ENCODE peak calls at places on chromosomes 1 and 21, in eight cellular contexts. U is activated CD4-positive, CD25-positive, alpha-beta regulatory T cell; Y is activated CD4-positive, alpha-beta T cell treated with anti-CD3 and anti-CD28 coated beads, Interleukin-2, amount 10 ng/mL, durations not matched to agents 7 days and 5 days; V is NCI-H82; L is psoas muscle; H is iris pigment epithelial cell; G is NCI-H1105 treated with DMSO at 0.1 percent for 48 hours; M is SHP77 treated with DMSO at 0.1 percent for 48 hours. D is an unnamed sample.

GRCh38 chr1:222061711-222062359 is 319.9 kb upstream of the DUSP10 start:
- DNase-seq in M (no peak), V (no peak), Y (no peak), L (no peak), H (no peak), G (no peak), U (no peak), D (no peak)

GRCh38 chr1:46043491-46044017 is 88.9 kb downstream of the PIK3R3 start:
- DNase-seq in H (no peak), V (no peak), Y (no peak), G (no peak), U (no peak), M (no peak), L (no peak), D (no peak)

GRCh38 chr1:54006508-54006907 is 11.5 kb downstream of the LDLRAD1 start:
- DNase-seq in M (no peak), U (no peak), H (no peak), V (no peak), G (no peak), Y (no peak), L (no peak), D (no peak)

GRCh38 chr1:202101182-202101581 is 21.5 kb upstream of the GPR37L1 start:
- DNase-seq in V (no peak), M (no peak), L (no peak), G (no peak), H (no peak), U (no peak), Y (no peak), D (no peak)

GRCh38 chr1:150970818-150971582 is 3.6 kb downstream of the CERS2 start:
- DNase-seq in L (peak; percentile 92), U (no peak), Y (no peak), M (no peak), H (peak; percentile 66), V (no peak), G (no peak), D (no peak)

GRCh38 chr1:25003457-25004190 is 73.5 kb upstream of the RUNX3 start:
- DNase-seq in Y (no peak), V (no peak), L (no peak), M (no peak), G (no peak), H (peak; percentile 38), U (no peak), D (no peak)

GRCh38 chr1:169795687-169796086 is 980 bp upstream of the METTL18 start:
- DNase-seq in M (no peak), L (no peak), V (peak; percentile 19), G (no peak), Y (peak; percentile 44), U (no peak), H (peak; percentile 25), D (no peak)

GRCh38 chr1:178942285-178943218 is 71.7 kb upstream of the ANGPTL1 start:
- DNase-seq in G (no peak), M (no peak), H (peak; percentile 55), L (peak; percentile 70), Y (no peak), V (no peak), U (no peak), D (no peak)

GRCh38 chr1:61273861-61274260 is 191.5 kb downstream of the NFIA start:
- DNase-seq in Y (no peak), L (no peak), H (no peak), V (no peak), M (no peak), U (no peak), G (no peak), D (no peak)

GRCh38 chr1:20481158-20481617 is 4.8 kb downstream of the CAMK2N1 start:
- DNase-seq in G (no peak), V (no peak), M (no peak), H (no peak), L (no peak), Y (no peak), U (no peak), D (no peak)

GRCh38 chr1:234611153-234611798 is 1.3 kb upstream of the IRF2BP2 start:
- DNase-seq in U (no peak), Y (peak; percentile 83), M (peak; percentile 70), V (peak; percentile 100), H (peak; percentile 87), G (peak; percentile 66), L (no peak), D (peak; percentile 95)

GRCh38 chr21:28793043-28793442 is 199.6 kb downstream of the LTN1 start:
- DNase-seq in H (peak; percentile 51), M (no peak), V (no peak), L (no peak), G (no peak), U (no peak), Y (no peak), D (no peak)

D was measured in NCI-H2029.